ENCODE peak calls at places on chromosome 16, in four cellular contexts. One of them, this sample, is unnamed.

GRCh38 chr16:2513405-2514332 is at the start of gene ATP6V0C:
- DNase-seq in H1: peak; percentile 80
- DNase-seq in K562: peak; percentile 96
- DNase-seq in HepG2: peak; percentile 83
- DNase-seq in this sample: peak; percentile 40

GRCh38 chr16:22318690-22319358 is 21.6 kb downstream of the POLR3E start:
- DNase-seq in K562: peak; percentile 52
- DNase-seq in HepG2: peak; percentile 45
- DNase-seq in H1: no peak
- DNase-seq in this sample: no peak

GRCh38 chr16:34078697-34079096 is 619.3 kb downstream of the TP53TG3F start:
- DNase-seq in H1: no peak
- DNase-seq in HepG2: no peak
- DNase-seq in K562: no peak
- DNase-seq in this sample: no peak

GRCh38 chr16:11171757-11172299 is 84.2 kb downstream of the SOCS1 start:
- DNase-seq in H1: no peak
- DNase-seq in K562: no peak
- DNase-seq in HepG2: no peak
- DNase-seq in this sample: no peak

GRCh38 chr16:88700636-88701482 is 5.3 kb downstream of the RNF166 start:
- DNase-seq in K562: peak; percentile 89
- DNase-seq in H1: no peak
- DNase-seq in HepG2: peak; percentile 91
- DNase-seq in this sample: peak; percentile 64

GRCh38 chr16:2484898-2485508 is 10.1 kb downstream of the TBC1D24 start:
- DNase-seq in K562: peak; percentile 85
- DNase-seq in HepG2: peak; percentile 95
- DNase-seq in H1: no peak
- DNase-seq in this sample: no peak

GRCh38 chr16:55232822-55233221 is 91.2 kb upstream of the IRX6 start:
- DNase-seq in HepG2: no peak
- DNase-seq in H1: no peak
- DNase-seq in K562: no peak
- DNase-seq in this sample: no peak

GRCh38 chr16:88971371-88972097 is 5.5 kb downstream of the CBFA2T3 start:
- DNase-seq in HepG2: no peak
- DNase-seq in H1: no peak
- DNase-seq in K562: no peak
- DNase-seq in this sample: peak; percentile 81

GRCh38 chr16:79988089-79988488 is 387.6 kb upstream of the MAF start:
- DNase-seq in K562: peak; percentile 23
- DNase-seq in H1: no peak
- DNase-seq in HepG2: no peak
- DNase-seq in this sample: no peak

GRCh38 chr16:58494981-58495860 is 4.7 kb upstream of the NDRG4 start:
- DNase-seq in H1: no peak
- DNase-seq in K562: peak; percentile 91
- DNase-seq in HepG2: peak; percentile 96
- DNase-seq in this sample: peak; percentile 59

GRCh38 chr16:88651989-88652762 is 1.3 kb upstream of the CYBA start:
- DNase-seq in HepG2: no peak
- DNase-seq in H1: no peak
- DNase-seq in K562: no peak
- DNase-seq in this sample: no peak

GRCh38 chr16:69329369-69330285 is 761 bp downstream of the PDF start:
- DNase-seq in K562: peak; percentile 46
- DNase-seq in HepG2: no peak
- DNase-seq in H1: no peak
- DNase-seq in this sample: no peak

GRCh38 chr16:31038993-31039392 is 5.6 kb downstream of the STX4 start:
- DNase-seq in K562: no peak
- DNase-seq in H1: no peak
- DNase-seq in HepG2: no peak
- DNase-seq in this sample: no peak

GRCh38 chr16:55488306-55488705 is 9.3 kb downstream of the MMP2 start:
- DNase-seq in H1: no peak
- DNase-seq in K562: no peak
- DNase-seq in HepG2: no peak
- DNase-seq in this sample: no peak

GRCh38 chr16:70600730-70601129 is 45.6 kb upstream of the IL34 start:
- DNase-seq in K562: no peak
- DNase-seq in H1: no peak
- DNase-seq in HepG2: no peak
- DNase-seq in this sample: no peak

GRCh38 chr16:49513040-49513439 is 139.4 kb downstream of the C16orf78 start:
- DNase-seq in HepG2: no peak
- DNase-seq in H1: no peak
- DNase-seq in K562: peak; percentile 30
- DNase-seq in this sample: no peak

GRCh38 chr16:29320274-29320999 is 86.1 kb downstream of the NPIPB11 start:
- DNase-seq in H1: no peak
- DNase-seq in K562: no peak
- DNase-seq in HepG2: no peak
- DNase-seq in this sample: no peak

DNA sequence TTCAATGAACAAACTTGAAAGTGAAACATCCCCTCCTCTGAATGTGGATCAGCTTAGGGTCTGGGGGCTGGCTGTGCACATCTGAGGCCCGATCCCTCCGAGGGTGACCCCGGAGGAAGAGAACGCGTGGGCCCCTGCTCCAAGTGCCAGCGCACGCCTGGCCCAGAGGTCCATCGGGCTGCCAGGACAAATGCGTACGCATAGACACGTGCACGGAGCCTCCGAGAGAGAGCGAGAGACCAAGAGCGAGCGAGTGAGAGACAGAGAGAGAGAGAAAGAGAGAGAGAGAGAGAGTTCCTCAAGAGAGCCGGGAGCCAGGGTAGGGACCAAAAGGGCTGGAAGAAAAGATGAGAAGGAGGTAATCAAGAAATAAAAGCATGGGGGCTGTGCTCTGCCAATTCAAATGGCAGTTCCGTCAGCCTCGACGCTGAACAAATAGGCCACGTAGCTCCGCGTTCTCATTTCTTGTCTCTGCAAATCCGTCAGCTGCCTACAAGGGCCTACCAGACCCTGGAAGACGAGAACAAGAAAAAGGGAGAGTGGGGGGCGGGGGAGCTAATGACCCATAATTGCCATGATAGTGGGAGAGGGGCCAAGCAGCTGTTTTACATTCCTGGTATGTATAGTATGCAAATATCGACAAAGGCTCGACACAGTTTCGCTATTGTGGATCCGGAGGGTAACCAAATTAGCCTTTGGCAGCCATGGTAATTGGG is 435.3 kb upstream of the ZFHX3 start:
- DNase-seq in K562: no peak
- DNase-seq in HepG2: no peak
- DNase-seq in H1: peak; percentile 68
- DNase-seq in this sample: no peak
- TF ChIP-seq SIN3A in K562: no peak
- TF ChIP-seq SIN3A in HepG2: no peak
- TF ChIP-seq SIN3A in H1: no peak
- TF ChIP-seq SIN3A in this sample: no peak

GRCh38 chr16:9159839-9160550 is 68.6 kb downstream of the HAPSTR1 start:
- DNase-seq in H1: peak; percentile 83
- DNase-seq in K562: peak; percentile 72
- DNase-seq in HepG2: peak; percentile 67
- DNase-seq in this sample: peak; percentile 4
- TF ChIP-seq ATF2 in H1: no peak
- TF ChIP-seq ATF2 in K562: no peak
- TF ChIP-seq ATF2 in HepG2: no peak
- TF ChIP-seq ATF2 in this sample: no peak

DNA sequence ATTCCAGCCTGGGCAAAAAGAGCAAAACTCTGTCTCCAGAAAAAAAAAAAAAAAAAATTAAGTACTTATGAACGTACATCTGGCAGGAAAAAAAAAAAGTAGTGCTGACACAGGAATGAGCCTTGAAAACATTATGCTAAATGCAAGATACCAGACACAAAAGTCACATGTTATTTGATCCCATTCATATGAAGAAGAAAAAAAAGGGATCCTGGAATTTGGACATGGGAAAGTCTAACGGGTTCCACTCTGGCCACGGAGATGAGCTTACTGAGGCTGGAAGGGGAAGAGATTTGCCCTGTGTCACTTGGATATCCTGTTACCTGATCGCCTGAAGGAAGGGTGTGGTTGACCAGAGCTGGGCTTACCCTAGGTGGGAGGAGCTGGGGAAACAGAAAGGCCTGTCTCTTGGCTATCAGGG is 251.9 kb downstream of the PARN start:
- DNase-seq in HepG2: peak; percentile 52
- DNase-seq in H1: no peak
- DNase-seq in K562: peak; percentile 72
- DNase-seq in this sample: no peak
- TF ChIP-seq SIN3A in HepG2: no peak
- TF ChIP-seq SIN3A in H1: no peak
- TF ChIP-seq SIN3A in K562: no peak
- TF ChIP-seq SIN3A in this sample: no peak

GRCh38 chr16:24643489-24643888 is 86.0 kb upstream of the TNRC6A start:
- DNase-seq in K562: no peak
- DNase-seq in H1: no peak
- DNase-seq in HepG2: no peak
- DNase-seq in this sample: no peak

GRCh38 chr16:24652209-24652712 is 77.2 kb upstream of the TNRC6A start:
- DNase-seq in H1: no peak
- DNase-seq in K562: no peak
- DNase-seq in HepG2: no peak
- DNase-seq in this sample: no peak

GRCh38 chr16:24645739-24646645 is 83.5 kb upstream of the TNRC6A start:
- DNase-seq in K562: no peak
- DNase-seq in HepG2: peak; percentile 57
- DNase-seq in H1: no peak
- DNase-seq in this sample: no peak

GRCh38 chr16:24646646-24646995 is 82.8 kb upstream of the TNRC6A start:
- DNase-seq in H1: no peak
- DNase-seq in HepG2: no peak
- DNase-seq in K562: no peak
- DNase-seq in this sample: no peak
- TF ChIP-seq ATF2 in H1: no peak
- TF ChIP-seq ATF2 in HepG2: no peak
- TF ChIP-seq ATF2 in K562: no peak
- TF ChIP-seq ATF2 in this sample: no peak

GRCh38 chr16:19997264-19997663 is 76.4 kb downstream of the GPR139 start:
- DNase-seq in K562: no peak
- DNase-seq in H1: no peak
- DNase-seq in HepG2: no peak
- DNase-seq in this sample: no peak
- TF ChIP-seq SIN3A in K562: no peak
- TF ChIP-seq SIN3A in H1: no peak
- TF ChIP-seq SIN3A in HepG2: no peak
- TF ChIP-seq SIN3A in this sample: no peak

GRCh38 chr16:35533683-35534082 is 2074.3 kb downstream of the TP53TG3F start:
- DNase-seq in HepG2: no peak
- DNase-seq in K562: no peak
- DNase-seq in H1: no peak
- DNase-seq in this sample: no peak
- TF ChIP-seq ATF2 in HepG2: no peak
- TF ChIP-seq ATF2 in K562: no peak
- TF ChIP-seq ATF2 in H1: no peak
- TF ChIP-seq ATF2 in this sample: no peak

GRCh38 chr16:66474750-66475199 is 47.7 kb downstream of the BEAN1 start:
- DNase-seq in H1: no peak
- DNase-seq in K562: no peak
- DNase-seq in HepG2: no peak
- DNase-seq in this sample: peak; percentile 9
- TF ChIP-seq SIN3A in H1: no peak
- TF ChIP-seq SIN3A in K562: no peak
- TF ChIP-seq SIN3A in HepG2: no peak
- TF ChIP-seq SIN3A in this sample: no peak

GRCh38 chr16:48384305-48384981 is 770 bp downstream of the SIAH1 start:
- DNase-seq in H1: no peak
- DNase-seq in K562: peak; percentile 61
- DNase-seq in HepG2: peak; percentile 41
- DNase-seq in this sample: no peak

GRCh38 chr16:48383877-48384304 is 1.3 kb downstream of the SIAH1 start:
- DNase-seq in HepG2: peak; percentile 70
- DNase-seq in K562: peak; percentile 55
- DNase-seq in H1: no peak
- DNase-seq in this sample: no peak

GRCh38 chr16:48382131-48382530 is 3.1 kb downstream of the SIAH1 start:
- DNase-seq in H1: no peak
- DNase-seq in K562: no peak
- DNase-seq in HepG2: no peak
- DNase-seq in this sample: no peak

GRCh38 chr16:48384982-48385271 is 286 bp downstream of the SIAH1 start:
- DNase-seq in H1: no peak
- DNase-seq in K562: peak; percentile 51
- DNase-seq in HepG2: no peak
- DNase-seq in this sample: no peak

DNA sequence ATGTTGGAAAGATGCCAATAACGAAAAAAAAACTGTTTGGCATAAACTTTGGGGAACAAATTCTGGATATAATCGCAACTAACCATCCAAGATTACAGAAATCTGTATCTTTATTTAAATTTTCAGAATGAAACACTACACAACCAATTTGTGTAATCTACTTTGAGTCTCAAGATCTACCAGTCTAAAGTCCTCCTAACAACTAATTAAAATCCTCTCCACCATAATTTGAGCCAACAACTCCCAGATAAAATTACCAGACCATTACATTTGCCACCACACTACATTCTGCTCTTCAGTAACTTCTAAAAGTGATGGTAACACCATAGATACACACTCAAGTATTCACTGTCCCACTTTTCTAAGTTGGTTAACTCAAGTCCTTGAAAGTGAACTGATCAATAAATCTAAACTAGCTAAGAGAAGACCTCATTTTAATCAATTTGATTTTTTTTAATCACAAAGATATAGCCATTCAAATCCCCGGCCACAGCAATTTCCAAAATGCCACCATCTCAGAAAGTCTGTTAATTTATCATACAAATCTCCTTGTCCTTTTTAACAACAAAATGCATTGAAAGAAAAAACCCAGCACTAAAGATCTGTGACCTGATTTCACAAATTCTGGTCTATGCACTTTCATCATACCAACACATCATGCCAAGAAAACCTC is 1.9 kb downstream of the SIAH1 start:
- DNase-seq in K562: no peak
- DNase-seq in H1: no peak
- DNase-seq in HepG2: no peak
- DNase-seq in this sample: no peak
- TF ChIP-seq ATF2 in K562: no peak
- TF ChIP-seq ATF2 in H1: no peak
- TF ChIP-seq ATF2 in HepG2: no peak
- TF ChIP-seq ATF2 in this sample: no peak

DNA sequence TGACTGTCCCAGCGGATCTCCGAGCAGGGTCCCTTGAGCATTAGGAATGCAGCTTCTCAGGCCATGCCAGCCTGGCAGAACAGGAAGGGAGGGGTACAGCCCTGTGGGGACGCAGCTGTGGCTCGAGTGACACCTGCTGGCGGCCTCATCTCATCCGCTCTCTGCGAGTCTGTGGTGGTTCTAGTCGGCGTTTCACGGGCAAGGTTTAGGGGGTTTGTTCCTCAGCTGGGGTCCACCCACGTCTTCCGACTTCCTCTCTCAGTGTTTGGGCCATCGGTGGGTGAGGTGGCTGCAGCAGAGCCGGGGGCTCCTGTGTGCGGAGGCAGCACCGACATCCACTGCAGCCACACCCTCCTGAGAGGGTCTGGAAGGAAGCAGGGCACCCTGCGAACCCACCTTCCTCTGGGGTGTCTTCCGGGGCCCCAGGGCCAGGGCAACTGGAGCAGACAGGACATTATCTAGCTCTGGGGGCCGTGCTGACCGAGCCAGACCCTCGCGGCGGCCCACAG is 33.3 kb downstream of the JPH3 start:
- DNase-seq in HepG2: peak; percentile 47
- DNase-seq in K562: peak; percentile 55
- DNase-seq in H1: no peak
- DNase-seq in this sample: no peak
- TF ChIP-seq SIN3A in HepG2: no peak
- TF ChIP-seq SIN3A in K562: no peak
- TF ChIP-seq SIN3A in H1: no peak
- TF ChIP-seq SIN3A in this sample: no peak

This sample was measured in GM12878.